ENCODE peak calls at places on chromosomes 2 and 18, in eight cellular contexts. One of them, this sample, is unnamed.

GRCh38 chr2:216519154-216519762 is 20.6 kb downstream of the RPL37A start:
- DNase-seq in LoVo: peak; percentile 65
- DNase-seq in NCI-H446: peak; percentile 57
- DNase-seq in stomach: peak; percentile 80
- DNase-seq in amniotic stem cell: peak; percentile 78
- DNase-seq in NCI-H345: peak; percentile 73
- DNase-seq in GM03348: peak; percentile 76
- DNase-seq in hepatocyte: peak; percentile 91
- DNase-seq in this sample: peak; percentile 76

GRCh38 chr18:78074400-78075020 is 824.9 kb downstream of the GALR1 start:
- DNase-seq in LoVo: no peak
- DNase-seq in NCI-H446: no peak
- DNase-seq in stomach: no peak
- DNase-seq in amniotic stem cell: no peak
- DNase-seq in NCI-H345: no peak
- DNase-seq in GM03348: no peak
- DNase-seq in hepatocyte: no peak
- DNase-seq in this sample: no peak

GRCh38 chr2:235044501-235045271 is 92.9 kb downstream of the SH3BP4 start:
- DNase-seq in LoVo: no peak
- DNase-seq in NCI-H446: no peak
- DNase-seq in stomach: peak; percentile 75
- DNase-seq in amniotic stem cell: no peak
- DNase-seq in NCI-H345: no peak
- DNase-seq in GM03348: no peak
- DNase-seq in hepatocyte: no peak
- DNase-seq in this sample: no peak

GRCh38 chr2:168171069-168171762 is 76.2 kb downstream of the STK39 start:
- DNase-seq in LoVo: no peak
- DNase-seq in NCI-H446: no peak
- DNase-seq in stomach: no peak
- DNase-seq in amniotic stem cell: no peak
- DNase-seq in NCI-H345: no peak
- DNase-seq in GM03348: no peak
- DNase-seq in hepatocyte: no peak
- DNase-seq in this sample: no peak

GRCh38 chr18:43129946-43130523 is 14.6 kb upstream of the RIT2 start:
- DNase-seq in LoVo: no peak
- DNase-seq in NCI-H446: no peak
- DNase-seq in stomach: no peak
- DNase-seq in amniotic stem cell: no peak
- DNase-seq in NCI-H345: no peak
- DNase-seq in GM03348: peak; percentile 12
- DNase-seq in hepatocyte: no peak
- DNase-seq in this sample: no peak

GRCh38 chr2:226904592-226904991 is 68.7 kb downstream of the RHBDD1 start:
- DNase-seq in LoVo: no peak
- DNase-seq in NCI-H446: no peak
- DNase-seq in stomach: no peak
- DNase-seq in amniotic stem cell: no peak
- DNase-seq in NCI-H345: no peak
- DNase-seq in GM03348: no peak
- DNase-seq in hepatocyte: no peak
- DNase-seq in this sample: no peak

GRCh38 chr18:79614211-79615028 is 65.2 kb upstream of the CTDP1 start:
- DNase-seq in LoVo: no peak
- DNase-seq in NCI-H446: no peak
- DNase-seq in stomach: no peak
- DNase-seq in amniotic stem cell: no peak
- DNase-seq in NCI-H345: peak; percentile 6
- DNase-seq in GM03348: no peak
- DNase-seq in hepatocyte: no peak
- DNase-seq in this sample: no peak

GRCh38 chr2:42815725-42816124 is 23.3 kb upstream of the HAAO start:
- DNase-seq in LoVo: no peak
- DNase-seq in NCI-H446: no peak
- DNase-seq in stomach: no peak
- DNase-seq in amniotic stem cell: no peak
- DNase-seq in NCI-H345: no peak
- DNase-seq in GM03348: no peak
- DNase-seq in hepatocyte: no peak
- DNase-seq in this sample: no peak

GRCh38 chr18:48855422-48856377 is 95.1 kb downstream of the SMAD7 start:
- DNase-seq in LoVo: no peak
- DNase-seq in NCI-H446: no peak
- DNase-seq in stomach: no peak
- DNase-seq in amniotic stem cell: no peak
- DNase-seq in NCI-H345: no peak
- DNase-seq in GM03348: no peak
- DNase-seq in hepatocyte: no peak
- DNase-seq in this sample: no peak

GRCh38 chr2:67612576-67612981 is 215.4 kb downstream of the ETAA1 start:
- DNase-seq in LoVo: no peak
- DNase-seq in NCI-H446: no peak
- DNase-seq in stomach: no peak
- DNase-seq in amniotic stem cell: no peak
- DNase-seq in NCI-H345: no peak
- DNase-seq in GM03348: peak; percentile 33
- DNase-seq in hepatocyte: no peak
- DNase-seq in this sample: no peak

GRCh38 chr2:24009680-24010476 is at the start of gene MFSD2B:
- DNase-seq in LoVo: no peak
- DNase-seq in NCI-H446: no peak
- DNase-seq in stomach: no peak
- DNase-seq in amniotic stem cell: no peak
- DNase-seq in NCI-H345: no peak
- DNase-seq in GM03348: peak; percentile 71
- DNase-seq in hepatocyte: no peak
- DNase-seq in this sample: no peak

GRCh38 chr2:40760071-40760666 is 308.3 kb upstream of the SLC8A1 start:
- DNase-seq in LoVo: no peak
- DNase-seq in NCI-H446: peak; percentile 30
- DNase-seq in stomach: no peak
- DNase-seq in amniotic stem cell: peak; percentile 29
- DNase-seq in NCI-H345: peak; percentile 26
- DNase-seq in GM03348: peak; percentile 64
- DNase-seq in hepatocyte: peak; percentile 31
- DNase-seq in this sample: peak; percentile 51

GRCh38 chr2:163255086-163255485 is 416.5 kb upstream of the KCNH7 start:
- DNase-seq in LoVo: no peak
- DNase-seq in NCI-H446: no peak
- DNase-seq in stomach: no peak
- DNase-seq in amniotic stem cell: no peak
- DNase-seq in NCI-H345: no peak
- DNase-seq in GM03348: no peak
- DNase-seq in hepatocyte: no peak
- DNase-seq in this sample: no peak

GRCh38 chr2:120118471-120118870 is 104.7 kb downstream of the TMEM185B start:
- DNase-seq in LoVo: no peak
- DNase-seq in NCI-H446: no peak
- DNase-seq in stomach: no peak
- DNase-seq in amniotic stem cell: no peak
- DNase-seq in NCI-H345: no peak
- DNase-seq in GM03348: no peak
- DNase-seq in hepatocyte: no peak
- DNase-seq in this sample: no peak

GRCh38 chr2:160694631-160695030 is 201.0 kb upstream of the RBMS1 start:
- DNase-seq in LoVo: no peak
- DNase-seq in NCI-H446: no peak
- DNase-seq in stomach: no peak
- DNase-seq in amniotic stem cell: no peak
- DNase-seq in NCI-H345: no peak
- DNase-seq in GM03348: no peak
- DNase-seq in hepatocyte: no peak
- DNase-seq in this sample: no peak

GRCh38 chr2:170408461-170409163 is 230.7 kb downstream of the MYO3B start:
- DNase-seq in LoVo: no peak
- DNase-seq in NCI-H446: no peak
- DNase-seq in stomach: no peak
- DNase-seq in amniotic stem cell: no peak
- DNase-seq in NCI-H345: no peak
- DNase-seq in GM03348: no peak
- DNase-seq in hepatocyte: no peak
- DNase-seq in this sample: no peak

GRCh38 chr18:75353357-75353756 is 74.1 kb downstream of the SMIM21 start:
- DNase-seq in LoVo: no peak
- DNase-seq in NCI-H446: no peak
- DNase-seq in stomach: no peak
- DNase-seq in amniotic stem cell: no peak
- DNase-seq in NCI-H345: no peak
- DNase-seq in GM03348: no peak
- DNase-seq in hepatocyte: no peak
- DNase-seq in this sample: no peak

GRCh38 chr2:46471-47345 is at the start of gene FAM110C:
- DNase-seq in LoVo: peak; percentile 53
- DNase-seq in NCI-H446: no peak
- DNase-seq in stomach: peak; percentile 88
- DNase-seq in amniotic stem cell: no peak
- DNase-seq in NCI-H345: peak; percentile 81
- DNase-seq in GM03348: peak; percentile 38
- DNase-seq in hepatocyte: peak; percentile 80
- DNase-seq in this sample: peak; percentile 95

This sample was measured in Calu3.